ENCODE peak calls at places on chromosomes 13 and 19, in eight cellular contexts. C is C1 segment of cervical spinal cord; U is NCI-H187; K is gastrocnemius medialis; H is DMS 273 treated with DMSO at 0.1 percent for 48 hours; T is stimulated activated naive CD8-positive, alpha-beta T cell treated with anti-CD3 and anti-CD28 coated beads, Interleukin-15, Interleukin-2, amounts not matched to agents 100 U/mL and 50 U/mL, for 24 hours; L is T-helper 2 cell treated with Interferon-gamma antibody and Interleukin-4, amounts not matched to agents 5 μg/mL and 100 μg/mL, for 36 hours; X is NCI-H1105 treated with DMSO at 0.1 percent for 48 hours. V is an unnamed sample.

GRCh38 chr13:33487575-33488243 is 202.2 kb upstream of the STARD13 start:
- DNase-seq in C (peak), U (no peak), K (no peak), H (no peak), T (no peak), L (no peak), X (no peak), V (no peak)

GRCh38 chr13:30111810-30112209 is 195.5 kb downstream of the KATNAL1 start:
- DNase-seq in C (no peak), U (no peak), K (no peak), H (no peak), T (no peak), L (no peak), X (no peak), V (no peak)

GRCh38 chr19:13817615-13818371 is 22.6 kb downstream of the ZSWIM4 start:
- DNase-seq in C (no peak), U (peak), K (no peak), H (no peak), T (no peak), L (no peak), X (no peak), V (no peak)

GRCh38 chr19:49921871-49922755 is 6.9 kb upstream of the ATF5 start:
- DNase-seq in C (no peak), U (no peak), K (no peak), H (no peak), T (no peak), L (peak), X (no peak), V (no peak)

GRCh38 chr13:50676602-50677001 is 166.9 kb downstream of the DLEU7 start:
- DNase-seq in C (no peak), U (no peak), K (no peak), H (no peak), T (no peak), L (no peak), X (no peak), V (no peak)

GRCh38 chr13:40598599-40598998 is 67.8 kb downstream of the FOXO1 start:
- DNase-seq in C (no peak), U (no peak), K (peak), H (no peak), T (no peak), L (no peak), X (no peak), V (no peak)

GRCh38 chr13:44715287-44716224 is 139.4 kb upstream of the TSC22D1 start:
- DNase-seq in C (no peak), U (no peak), K (peak), H (no peak), T (no peak), L (no peak), X (peak), V (no peak)

GRCh38 chr13:44271915-44272341 is 101.7 kb upstream of the SERP2 start:
- DNase-seq in C (no peak), U (no peak), K (peak), H (no peak), T (no peak), L (no peak), X (no peak), V (no peak)

GRCh38 chr13:44989071-44989889 is at the start of the genes GPALPP1 and NUFIP1:
- DNase-seq in C (peak), U (peak), K (peak), H (peak), T (peak), L (peak), X (peak), V (peak)

V was measured in activated T-helper 2 cell treated with anti-CD3 and anti-CD28 coated beads, Interferon-gamma antibody, Interleukin-2, Interleukin-4, amounts not matched to agents 10 μg/mL and 5 μg/mL and 100 μg/mL, durations not matched to agents 14 hours and 24 hours and 36 hours.